ENCODE peak calls at places on chromosomes 12 and 14, in ten cellular contexts. X is sigmoid colon, P is lower lobe of right lung, H is choroid plexus epithelial cell, C is cardiac fibroblast, F is Calu3, D is endothelial cell, N is neural crest cell, I is mesothelial cell of epicardium, M is uterus. R is an unnamed sample.
A peak's percentile ranks its signal among the peaks of the same experiment; 100 is the strongest.

GRCh38 chr12:26372856-26373255 is 177.5 kb downstream of the SSPN start:
- DNase-seq in X (no peak), P (no peak), H (no peak), C (no peak), F (no peak), D (no peak), N (no peak), I (no peak), M (no peak), R (no peak)

GRCh38 chr12:4857472-4858291 is 52.0 kb upstream of the KCNA1 start:
- DNase-seq in X (peak; percentile 81), P (peak; percentile 66), H (peak; percentile 80), C (peak; percentile 64), F (peak; percentile 78), D (peak; percentile 80), N (peak; percentile 81), I (peak; percentile 51), M (peak; percentile 61), R (peak; percentile 81)

GRCh38 chr14:27243360-27243759 is 645.5 kb upstream of the NOVA1 start:
- DNase-seq in X (no peak), P (no peak), H (no peak), C (no peak), F (no peak), D (no peak), N (no peak), I (no peak), M (no peak), R (no peak)

GRCh38 chr12:93794738-93795137 is 117.6 kb downstream of the CRADD start:
- DNase-seq in X (no peak), P (no peak), H (no peak), C (no peak), F (no peak), D (no peak), N (no peak), I (no peak), M (no peak), R (no peak)

GRCh38 chr12:121513464-121514183 is 67.2 kb downstream of the KDM2B start:
- DNase-seq in X (no peak), P (peak; percentile 60), H (no peak), C (no peak), F (peak; percentile 83), D (no peak), N (no peak), I (no peak), M (no peak), R (peak; percentile 73)

GRCh38 chr14:50906326-50906725 is 34.5 kb downstream of the ABHD12B start:
- DNase-seq in X (no peak), P (no peak), H (no peak), C (no peak), F (no peak), D (no peak), N (no peak), I (no peak), M (no peak), R (no peak)

GRCh38 chr12:49741882-49742620 is 694 bp downstream of the TMBIM6 start:
- DNase-seq in X (peak; percentile 93), P (peak; percentile 95), H (peak; percentile 85), C (peak; percentile 92), F (peak; percentile 81), D (peak; percentile 73), N (peak; percentile 72), I (peak; percentile 46), M (peak; percentile 74), R (peak; percentile 96)

GRCh38 chr14:105177082-105177481 is 4.0 kb downstream of the NUDT14 start:
- DNase-seq in X (no peak), P (no peak), H (no peak), C (no peak), F (no peak), D (no peak), N (no peak), I (no peak), M (no peak), R (no peak)

GRCh38 chr14:104109121-104109541 is 23.6 kb downstream of the ASPG start:
- DNase-seq in X (no peak), P (no peak), H (no peak), C (no peak), F (no peak), D (no peak), N (no peak), I (peak; percentile 11), M (no peak), R (peak; percentile 54)

GRCh38 chr14:70726651-70727375 is 82.5 kb downstream of the MAP3K9 start:
- DNase-seq in X (no peak), P (no peak), H (peak; percentile 80), C (no peak), F (no peak), D (no peak), N (no peak), I (no peak), M (no peak), R (no peak)

GRCh38 chr12:85029456-85029855 is 6.6 kb downstream of the TSPAN19 start:
- DNase-seq in X (no peak), P (no peak), H (peak; percentile 60), C (peak; percentile 63), F (no peak), D (no peak), N (no peak), I (no peak), M (no peak), R (no peak)
- TF ChIP-seq CTCF in X (no peak), P (peak; percentile 48), H (peak; percentile 42), C (peak; percentile 23), F (no peak), D (peak; percentile 89), N (peak; percentile 78), I (peak; percentile 84), M (peak; percentile 32), R (peak; percentile 54)

GRCh38 chr12:130286041-130286440 is 51.6 kb upstream of the PIWIL1 start:
- DNase-seq in X (no peak), P (no peak), H (no peak), C (no peak), F (no peak), D (no peak), N (peak; percentile 20), I (no peak), M (no peak), R (no peak)

GRCh38 chr12:130281157-130281799 is 56.4 kb upstream of the PIWIL1 start:
- DNase-seq in X (no peak), P (no peak), H (no peak), C (no peak), F (no peak), D (no peak), N (peak; percentile 63), I (no peak), M (peak; percentile 50), R (no peak)

DNA sequence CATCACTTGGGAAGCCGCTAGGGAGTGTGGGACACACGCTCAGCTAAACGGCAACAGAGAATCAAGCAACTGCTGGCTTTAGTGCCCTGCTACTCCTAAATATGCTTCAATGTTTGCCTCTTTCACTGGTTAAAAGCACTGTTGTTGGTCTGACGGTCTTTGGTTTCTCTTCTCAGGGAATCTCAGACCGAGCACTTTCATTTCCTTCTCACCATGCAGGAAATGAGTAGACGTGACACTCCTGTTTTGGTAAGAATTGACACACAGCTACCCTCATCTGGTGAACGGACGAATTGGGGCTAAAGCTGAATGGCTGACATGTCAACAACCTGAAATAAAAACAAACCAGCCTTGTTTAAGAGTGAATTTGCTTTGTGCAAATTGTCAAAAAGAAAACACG is 57.5 kb upstream of the PIWIL1 start:
- DNase-seq in X (no peak), P (no peak), H (no peak), C (no peak), F (no peak), D (no peak), N (no peak), I (no peak), M (no peak), R (no peak)
- TF ChIP-seq CTCF in X (no peak), P (no peak), H (no peak), C (no peak), F (no peak), D (no peak), N (no peak), I (no peak), M (no peak), R (no peak)

GRCh38 chr12:69368171-69368570 is 8.6 kb downstream of the YEATS4 start:
- DNase-seq in X (no peak), P (no peak), H (no peak), C (no peak), F (no peak), D (no peak), N (no peak), I (no peak), M (no peak), R (no peak)

GRCh38 chr12:69366796-69367195 is 7.3 kb downstream of the YEATS4 start:
- DNase-seq in X (no peak), P (no peak), H (no peak), C (no peak), F (no peak), D (no peak), N (no peak), I (no peak), M (no peak), R (no peak)
- TF ChIP-seq CTCF in X (no peak), P (no peak), H (no peak), C (no peak), F (no peak), D (no peak), N (no peak), I (no peak), M (no peak), R (no peak)

GRCh38 chr12:81329088-81329487 is 251.2 kb downstream of the ACSS3 start:
- DNase-seq in X (no peak), P (no peak), H (peak; percentile 35), C (peak; percentile 41), F (peak; percentile 28), D (peak; percentile 30), N (no peak), I (no peak), M (no peak), R (no peak)
- TF ChIP-seq CTCF in X (no peak), P (peak; percentile 11), H (peak; percentile 61), C (peak; percentile 30), F (peak; percentile 56), D (peak; percentile 72), N (peak; percentile 58), I (peak; percentile 58), M (no peak), R (no peak)

DNA sequence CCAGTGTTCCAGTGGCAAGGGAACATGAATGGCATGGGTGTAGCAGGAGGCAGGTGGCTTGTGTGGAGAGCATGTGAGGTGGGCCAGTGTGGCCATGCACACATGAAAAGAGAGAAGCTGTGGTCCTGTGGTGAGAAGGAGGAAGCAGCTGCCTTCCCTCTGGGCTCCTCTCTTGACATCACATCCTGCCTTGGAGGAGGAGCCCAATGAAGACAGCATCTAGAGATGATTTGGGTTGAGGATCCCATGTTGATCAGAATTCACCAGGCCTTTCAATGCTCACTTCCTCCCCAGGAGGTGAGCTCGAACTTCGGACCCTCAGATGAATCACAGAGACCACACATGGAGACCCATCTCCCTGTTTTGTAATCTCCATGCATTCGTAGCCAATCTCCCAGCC is 82.6 kb downstream of the LRRC74A start:
- DNase-seq in X (no peak), P (peak; percentile 62), H (no peak), C (no peak), F (no peak), D (no peak), N (no peak), I (no peak), M (no peak), R (no peak)
- TF ChIP-seq CTCF in X (no peak), P (no peak), H (no peak), C (no peak), F (no peak), D (no peak), N (no peak), I (no peak), M (no peak), R (no peak)

GRCh38 chr12:106086696-106087095 is 52.1 kb downstream of the NUAK1 start:
- DNase-seq in X (no peak), P (no peak), H (no peak), C (no peak), F (no peak), D (no peak), N (no peak), I (no peak), M (no peak), R (no peak)
- TF ChIP-seq CTCF in X (no peak), P (no peak), H (no peak), C (no peak), F (no peak), D (no peak), N (no peak), I (no peak), M (no peak), R (no peak)

R was measured in upper lobe of right lung.